ENCODE peak calls at places on chromosome 7, in ten cellular contexts. One of them, this sample, is unnamed.
A peak's percentile ranks its signal among the peaks of the same experiment; 100 is the strongest.

GRCh38 chr7:43465581-43466554 is 117.0 kb upstream of the STK17A start:
- DNase-seq in fibroblast of lung: peak; percentile 64
- DNase-seq in suprapubic skin: no peak
- DNase-seq in esophagus squamous epithelium: no peak
- DNase-seq in IMR-90: peak; percentile 8
- DNase-seq in thyroid gland: no peak
- DNase-seq in uterus: no peak
- DNase-seq in lower lobe of right lung: no peak
- DNase-seq in lung: no peak
- DNase-seq in pancreas: no peak
- DNase-seq in this sample: no peak

GRCh38 chr7:141073173-141073640 is 657 bp upstream of the TMEM178B start:
- DNase-seq in IMR-90: peak; percentile 44
- DNase-seq in pancreas: no peak
- DNase-seq in thyroid gland: peak; percentile 72
- DNase-seq in fibroblast of lung: peak; percentile 63
- DNase-seq in esophagus squamous epithelium: no peak
- DNase-seq in uterus: no peak
- DNase-seq in lung: no peak
- DNase-seq in lower lobe of right lung: no peak
- DNase-seq in suprapubic skin: no peak
- DNase-seq in this sample: peak; percentile 26

GRCh38 chr7:35993663-35994622 is 159.1 kb upstream of the EEPD1 start:
- DNase-seq in lower lobe of right lung: no peak
- DNase-seq in pancreas: no peak
- DNase-seq in fibroblast of lung: no peak
- DNase-seq in uterus: no peak
- DNase-seq in suprapubic skin: no peak
- DNase-seq in esophagus squamous epithelium: no peak
- DNase-seq in thyroid gland: no peak
- DNase-seq in lung: no peak
- DNase-seq in IMR-90: peak; percentile 33
- DNase-seq in this sample: peak; percentile 47

GRCh38 chr7:99562832-99563231 is 4.4 kb downstream of the ZNF655 start:
- DNase-seq in IMR-90: peak; percentile 100
- DNase-seq in thyroid gland: no peak
- DNase-seq in suprapubic skin: no peak
- DNase-seq in fibroblast of lung: peak; percentile 100
- DNase-seq in uterus: no peak
- DNase-seq in lung: peak; percentile 39
- DNase-seq in pancreas: no peak
- DNase-seq in lower lobe of right lung: no peak
- DNase-seq in esophagus squamous epithelium: no peak
- DNase-seq in this sample: peak; percentile 98

GRCh38 chr7:44235582-44236332 is 35.0 kb downstream of the YKT6 start:
- DNase-seq in IMR-90: no peak
- DNase-seq in lower lobe of right lung: no peak
- DNase-seq in lung: no peak
- DNase-seq in uterus: no peak
- DNase-seq in esophagus squamous epithelium: no peak
- DNase-seq in suprapubic skin: no peak
- DNase-seq in thyroid gland: no peak
- DNase-seq in pancreas: no peak
- DNase-seq in fibroblast of lung: no peak
- DNase-seq in this sample: no peak

GRCh38 chr7:115116773-115117715 is 195.2 kb downstream of the MDFIC start:
- DNase-seq in uterus: no peak
- DNase-seq in esophagus squamous epithelium: no peak
- DNase-seq in lung: no peak
- DNase-seq in pancreas: no peak
- DNase-seq in thyroid gland: no peak
- DNase-seq in fibroblast of lung: no peak
- DNase-seq in lower lobe of right lung: no peak
- DNase-seq in suprapubic skin: no peak
- DNase-seq in IMR-90: no peak
- DNase-seq in this sample: no peak

GRCh38 chr7:123148813-123149212 is 51.0 kb downstream of the SLC13A1 start:
- DNase-seq in lower lobe of right lung: no peak
- DNase-seq in pancreas: no peak
- DNase-seq in lung: no peak
- DNase-seq in fibroblast of lung: no peak
- DNase-seq in uterus: no peak
- DNase-seq in IMR-90: no peak
- DNase-seq in esophagus squamous epithelium: no peak
- DNase-seq in suprapubic skin: no peak
- DNase-seq in thyroid gland: no peak
- DNase-seq in this sample: no peak

GRCh38 chr7:47672966-47673365 is 91.1 kb upstream of the TNS3 start:
- DNase-seq in fibroblast of lung: peak; percentile 48
- DNase-seq in IMR-90: no peak
- DNase-seq in thyroid gland: no peak
- DNase-seq in suprapubic skin: no peak
- DNase-seq in esophagus squamous epithelium: no peak
- DNase-seq in lung: no peak
- DNase-seq in uterus: no peak
- DNase-seq in pancreas: no peak
- DNase-seq in lower lobe of right lung: no peak
- DNase-seq in this sample: no peak

GRCh38 chr7:1666251-1666778 is 3.8 kb upstream of the ELFN1 start:
- DNase-seq in lower lobe of right lung: peak; percentile 39
- DNase-seq in esophagus squamous epithelium: no peak
- DNase-seq in lung: no peak
- DNase-seq in uterus: peak; percentile 6
- DNase-seq in suprapubic skin: peak; percentile 53
- DNase-seq in thyroid gland: no peak
- DNase-seq in pancreas: peak; percentile 67
- DNase-seq in fibroblast of lung: peak; percentile 15
- DNase-seq in IMR-90: no peak
- DNase-seq in this sample: no peak

GRCh38 chr7:154699421-154699820 is 303.5 kb downstream of the PAXIP1 start:
- DNase-seq in uterus: no peak
- DNase-seq in esophagus squamous epithelium: no peak
- DNase-seq in IMR-90: no peak
- DNase-seq in lower lobe of right lung: no peak
- DNase-seq in thyroid gland: no peak
- DNase-seq in suprapubic skin: no peak
- DNase-seq in fibroblast of lung: peak; percentile 68
- DNase-seq in pancreas: no peak
- DNase-seq in lung: no peak
- DNase-seq in this sample: no peak

GRCh38 chr7:150375662-150376521 is 3.2 kb upstream of the ZNF775 start:
- DNase-seq in uterus: no peak
- DNase-seq in lung: no peak
- DNase-seq in pancreas: no peak
- DNase-seq in IMR-90: no peak
- DNase-seq in esophagus squamous epithelium: no peak
- DNase-seq in suprapubic skin: no peak
- DNase-seq in thyroid gland: no peak
- DNase-seq in fibroblast of lung: no peak
- DNase-seq in lower lobe of right lung: no peak
- DNase-seq in this sample: no peak

DNA sequence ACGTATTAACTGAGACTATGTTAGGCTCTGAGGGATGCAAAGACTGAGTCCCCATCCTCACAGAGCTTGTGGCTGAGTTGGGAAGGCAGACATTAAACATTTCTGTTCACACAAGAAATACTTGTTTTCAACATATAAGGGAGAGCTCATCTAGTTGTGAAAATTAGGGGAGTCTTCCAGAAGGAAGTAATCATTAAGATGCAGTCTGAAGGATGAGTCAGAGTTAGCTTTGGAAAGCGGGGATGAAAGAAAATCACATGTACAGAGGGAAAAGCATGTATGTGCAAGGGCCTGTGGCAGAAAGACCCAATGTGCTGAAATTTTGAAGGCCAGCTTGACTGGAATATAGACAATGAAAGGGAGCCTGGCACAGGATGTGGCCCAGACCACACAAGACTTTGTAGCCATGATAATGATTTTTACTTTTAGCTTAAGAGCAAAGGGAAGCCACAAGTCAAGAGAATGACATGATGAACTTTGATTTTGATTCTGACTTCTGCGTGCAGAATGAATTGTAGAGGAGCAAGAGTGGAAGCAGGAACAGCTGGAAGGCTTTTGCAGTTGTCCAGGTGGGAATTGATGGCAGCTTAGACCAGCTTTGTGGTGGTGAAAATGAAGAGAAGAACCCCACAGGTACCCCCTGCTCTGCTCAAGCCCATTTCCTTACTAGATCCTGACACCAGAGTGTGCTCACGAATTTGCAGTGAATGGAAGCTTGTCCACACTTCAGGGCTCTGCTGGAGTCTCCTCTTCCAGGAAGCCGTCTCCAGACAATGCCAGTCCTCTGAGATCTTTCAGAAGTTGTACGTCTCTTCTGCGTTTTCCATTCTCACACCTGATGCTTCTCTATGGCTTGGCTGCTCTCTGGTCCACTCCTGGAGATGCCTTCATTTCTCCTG is 115.6 kb downstream of the ATXN7L1 start:
- DNase-seq in uterus: no peak
- DNase-seq in lung: no peak
- DNase-seq in esophagus squamous epithelium: no peak
- DNase-seq in lower lobe of right lung: no peak
- DNase-seq in thyroid gland: no peak
- DNase-seq in fibroblast of lung: no peak
- DNase-seq in pancreas: no peak
- DNase-seq in suprapubic skin: no peak
- DNase-seq in IMR-90: peak; percentile 47
- DNase-seq in this sample: no peak
- TF ChIP-seq CTCF in uterus: no peak
- TF ChIP-seq CTCF in lung: no peak
- TF ChIP-seq CTCF in esophagus squamous epithelium: no peak
- TF ChIP-seq CTCF in lower lobe of right lung: no peak
- TF ChIP-seq CTCF in thyroid gland: no peak
- TF ChIP-seq CTCF in fibroblast of lung: no peak
- TF ChIP-seq CTCF in pancreas: no peak
- TF ChIP-seq CTCF in suprapubic skin: no peak
- TF ChIP-seq CTCF in IMR-90: no peak
- TF ChIP-seq CTCF in this sample: no peak

DNA sequence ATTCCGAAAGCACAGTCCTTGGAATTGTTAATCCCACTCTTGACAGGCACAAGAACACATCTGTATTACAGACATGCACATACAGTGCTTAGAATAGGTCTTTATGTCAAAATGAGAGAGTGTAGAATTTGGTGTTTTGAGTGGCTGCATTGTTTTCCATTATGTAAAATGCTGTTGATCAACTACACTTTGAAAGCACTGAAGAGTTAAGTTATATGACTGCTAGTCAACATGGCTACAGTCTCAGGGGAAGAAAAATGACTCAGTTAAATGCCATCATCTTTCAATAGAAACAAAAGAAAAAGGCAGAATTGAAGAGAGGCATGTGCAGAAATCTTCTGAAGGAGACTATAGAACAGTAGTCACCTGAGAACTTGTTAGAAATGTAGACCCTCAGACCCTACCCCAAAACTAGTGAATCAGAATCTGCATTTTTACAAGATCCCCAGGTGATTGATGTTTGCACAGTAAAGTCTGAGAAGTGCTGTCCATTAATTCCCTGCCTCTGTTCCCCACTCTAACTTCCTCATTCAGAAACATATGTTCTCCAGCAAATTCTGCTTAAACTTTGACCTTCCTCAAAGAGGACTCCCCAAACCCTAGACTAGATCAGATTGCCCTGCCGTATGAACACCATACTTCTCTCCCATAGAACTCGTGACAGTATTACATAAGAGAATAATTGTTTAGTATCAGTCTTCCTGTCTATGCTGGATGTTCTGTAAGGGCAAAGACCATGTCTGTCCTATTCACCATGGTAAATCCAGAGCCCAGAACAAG is 15.9 kb downstream of the SND1 start:
- DNase-seq in uterus: no peak
- DNase-seq in lung: no peak
- DNase-seq in fibroblast of lung: peak; percentile 23
- DNase-seq in thyroid gland: no peak
- DNase-seq in lower lobe of right lung: no peak
- DNase-seq in IMR-90: peak; percentile 44
- DNase-seq in pancreas: no peak
- DNase-seq in suprapubic skin: no peak
- DNase-seq in esophagus squamous epithelium: no peak
- DNase-seq in this sample: no peak
- H3K27ac ChIP-seq in uterus: no peak overlapping the region
- H3K27ac ChIP-seq in lung: no peak overlapping the region
- H3K27ac ChIP-seq in fibroblast of lung: peak overlapping the region; percentile 87
- H3K27ac ChIP-seq in thyroid gland: no peak overlapping the region
- H3K27ac ChIP-seq in lower lobe of right lung: no peak overlapping the region
- H3K27ac ChIP-seq in IMR-90: no peak overlapping the region
- H3K27ac ChIP-seq in pancreas: no peak overlapping the region
- H3K27ac ChIP-seq in suprapubic skin: no peak overlapping the region
- H3K27ac ChIP-seq in esophagus squamous epithelium: no peak overlapping the region
- H3K27ac ChIP-seq in this sample: peak overlapping the region; percentile 83

DNA sequence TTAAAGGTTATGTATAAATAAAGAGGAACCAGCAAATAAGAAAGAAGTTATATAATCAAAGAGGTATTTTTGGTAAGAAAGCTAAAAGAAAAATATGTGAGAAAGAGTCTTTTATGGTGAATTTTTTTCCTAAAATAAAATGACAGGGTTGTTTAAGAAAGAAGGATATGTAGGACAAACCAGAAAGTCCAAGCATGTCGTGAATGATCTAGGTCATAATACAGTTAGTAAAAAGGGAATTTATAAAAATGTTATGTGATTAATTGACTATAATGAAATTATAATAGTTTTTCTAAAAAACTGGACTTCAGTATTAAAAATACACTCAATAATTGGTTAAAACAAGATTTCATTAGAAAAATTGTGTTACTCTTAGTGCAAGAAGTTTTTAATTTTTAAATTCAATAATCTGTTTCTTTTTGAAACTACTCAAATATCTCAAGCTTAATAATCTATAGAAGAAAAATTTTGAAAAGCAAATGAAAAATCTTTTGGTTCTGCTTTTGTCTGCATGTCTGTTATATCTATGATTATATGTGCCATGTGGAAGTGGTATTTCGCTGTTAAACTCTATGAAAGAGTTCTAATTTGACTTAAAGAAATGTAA is 23.3 kb downstream of the AVL9 start:
- DNase-seq in IMR-90: peak; percentile 71
- DNase-seq in thyroid gland: no peak
- DNase-seq in lower lobe of right lung: no peak
- DNase-seq in esophagus squamous epithelium: no peak
- DNase-seq in suprapubic skin: no peak
- DNase-seq in pancreas: no peak
- DNase-seq in lung: no peak
- DNase-seq in fibroblast of lung: peak; percentile 78
- DNase-seq in uterus: no peak
- DNase-seq in this sample: no peak
- H3K36me3 ChIP-seq in IMR-90: peaks cover 8% of the 10 kb centered on the region
- H3K36me3 ChIP-seq in thyroid gland: no peaks in the 10 kb centered on the region
- H3K36me3 ChIP-seq in lower lobe of right lung: no peaks in the 10 kb centered on the region
- H3K36me3 ChIP-seq in esophagus squamous epithelium: peaks cover 16% of the 10 kb centered on the region
- H3K36me3 ChIP-seq in suprapubic skin: no peaks in the 10 kb centered on the region
- H3K36me3 ChIP-seq in pancreas: no peaks in the 10 kb centered on the region
- H3K36me3 ChIP-seq in lung: no peaks in the 10 kb centered on the region
- H3K36me3 ChIP-seq in fibroblast of lung: no peaks in the 10 kb centered on the region
- H3K36me3 ChIP-seq in uterus: no peaks in the 10 kb centered on the region
- H3K36me3 ChIP-seq in this sample: no peaks in the 10 kb centered on the region

DNA sequence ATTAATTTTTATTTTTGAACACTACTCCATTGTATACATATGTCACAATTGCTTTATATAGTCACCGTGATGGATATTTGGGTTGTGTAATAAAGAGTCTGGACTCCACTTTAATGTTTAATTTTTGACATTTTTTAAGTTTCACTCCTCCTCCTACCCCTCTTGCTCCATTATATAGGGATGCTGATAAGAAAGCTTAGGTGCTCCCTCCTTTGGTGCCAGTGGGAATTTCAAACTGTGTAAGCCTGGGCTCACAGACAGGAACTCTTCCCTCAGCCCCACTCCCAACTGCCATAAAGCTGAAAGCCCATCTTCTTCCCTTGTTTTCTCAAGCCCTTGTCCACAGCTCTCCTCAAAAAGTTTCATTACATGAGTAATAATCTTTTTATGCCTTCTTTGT is 47.6 kb downstream of the TWIST1 start:
- DNase-seq in IMR-90: peak; percentile 24
- DNase-seq in uterus: no peak
- DNase-seq in lower lobe of right lung: no peak
- DNase-seq in fibroblast of lung: peak; percentile 8
- DNase-seq in suprapubic skin: no peak
- DNase-seq in esophagus squamous epithelium: no peak
- DNase-seq in lung: no peak
- DNase-seq in pancreas: no peak
- DNase-seq in thyroid gland: no peak
- DNase-seq in this sample: no peak
- TF ChIP-seq CTCF in IMR-90: peak; percentile 30
- TF ChIP-seq CTCF in uterus: no peak
- TF ChIP-seq CTCF in lower lobe of right lung: no peak
- TF ChIP-seq CTCF in fibroblast of lung: peak; percentile 23
- TF ChIP-seq CTCF in suprapubic skin: no peak
- TF ChIP-seq CTCF in esophagus squamous epithelium: no peak
- TF ChIP-seq CTCF in lung: no peak
- TF ChIP-seq CTCF in pancreas: no peak
- TF ChIP-seq CTCF in thyroid gland: no peak
- TF ChIP-seq CTCF in this sample: peak; percentile 35